ENCODE peak calls at places on chromosomes 12 and 14, in nine cellular contexts. I is Peyer's patch, W is ascending aorta, O is neural crest cell, Q is HFFc6, L is endothelial cell, K is epithelial cell of esophagus, U is AG04450, H is AG09309. N is an unnamed sample.

GRCh38 chr14:69328317-69328716 is 68.4 kb downstream of the GALNT16 start:
- DNase-seq in K (no peak), Q (no peak), H (no peak), O (no peak), W (peak), I (peak), U (no peak), L (no peak), N (no peak)

GRCh38 chr14:73264896-73265720 is 27.8 kb downstream of the PAPLN start:
- DNase-seq in W (no peak), K (no peak), Q (no peak), U (no peak), O (no peak), I (no peak), L (no peak), H (no peak), N (no peak)

GRCh38 chr12:80692114-80692513 is 15.3 kb upstream of the MYF6 start:
- DNase-seq in O (no peak), L (no peak), K (no peak), Q (no peak), I (no peak), H (no peak), W (no peak), U (no peak), N (no peak)

GRCh38 chr12:54125950-54126695 is 62.7 kb downstream of the SMUG1 start:
- DNase-seq in H (no peak), O (peak), U (no peak), W (peak), K (no peak), Q (no peak), L (no peak), I (no peak), N (peak)

GRCh38 chr14:22303589-22304195 is 285.3 kb downstream of the DAD1 start:
- DNase-seq in L (no peak), H (no peak), Q (no peak), W (no peak), I (no peak), K (peak), U (no peak), O (no peak), N (no peak)

GRCh38 chr14:104929268-104930230 is 4.9 kb downstream of the PLD4 start:
- DNase-seq in H (no peak), L (no peak), Q (no peak), U (no peak), O (no peak), K (no peak), I (no peak), W (no peak), N (no peak)

GRCh38 chr12:3311027-3311402 is 180.0 kb upstream of the PRMT8 start:
- DNase-seq in O (no peak), W (no peak), U (no peak), K (peak), H (no peak), Q (no peak), I (peak), L (no peak), N (no peak)

GRCh38 chr12:20367731-20368652 is at the start of gene PDE3A:
- DNase-seq in H (peak), Q (peak), O (peak), I (peak), L (peak), U (no peak), K (peak), W (peak), N (peak)

GRCh38 chr12:124774462-124775167 is 89.0 kb downstream of the SCARB1 start:
- DNase-seq in I (no peak), U (no peak), K (peak), Q (peak), W (peak), L (no peak), O (no peak), H (peak), N (no peak)

GRCh38 chr12:3277261-3277943 is 200.2 kb downstream of the TSPAN9 start:
- DNase-seq in W (no peak), L (no peak), I (no peak), H (no peak), Q (no peak), O (no peak), U (no peak), K (no peak), N (no peak)

GRCh38 chr12:96500686-96501085 is 11.3 kb downstream of the CFAP54 start:
- DNase-seq in I (no peak), L (no peak), Q (peak), O (no peak), H (no peak), U (no peak), K (peak), W (no peak), N (no peak)
- TF ChIP-seq CTCF in I (no peak), L (no peak), Q (peak), O (no peak), H (peak), U (peak), K (no peak), W (no peak), N (no peak)

DNA sequence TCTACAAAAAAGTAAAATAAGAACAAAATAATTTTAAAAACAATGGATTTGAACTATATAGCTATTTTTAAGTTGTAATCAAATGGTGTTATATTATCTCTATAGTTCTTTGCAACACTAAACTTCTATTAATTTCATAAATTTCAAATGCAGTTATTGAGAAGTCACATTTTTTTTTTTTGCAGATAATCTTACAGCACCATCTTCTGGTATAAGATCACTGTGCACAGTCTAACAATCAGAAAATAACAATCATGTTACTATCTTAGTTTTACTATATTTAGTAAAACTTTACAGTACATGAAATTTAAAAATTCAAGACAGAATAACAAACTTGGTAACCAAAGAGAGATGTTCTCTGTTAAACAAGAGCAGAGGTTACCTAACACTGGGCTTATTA is 40.6 kb downstream of the GXYLT1 start:
- DNase-seq in U (no peak), Q (no peak), L (no peak), W (no peak), I (no peak), O (no peak), K (no peak), H (no peak), N (no peak)
- TF ChIP-seq CTCF in U (peak), Q (peak), L (no peak), W (no peak), I (no peak), O (peak), K (no peak), H (peak), N (no peak)

GRCh38 chr12:25583545-25583944 is 30.5 kb upstream of the LMNTD1 start:
- DNase-seq in K (peak), I (no peak), W (no peak), Q (no peak), H (no peak), O (no peak), U (no peak), L (no peak), N (no peak)
- TF ChIP-seq CTCF in K (peak), I (no peak), W (no peak), Q (no peak), H (no peak), O (no peak), U (no peak), L (no peak), N (no peak)

GRCh38 chr14:56195727-56196126 is 77.5 kb downstream of the PELI2 start:
- DNase-seq in O (no peak), H (no peak), I (no peak), K (no peak), W (no peak), L (no peak), U (no peak), Q (peak), N (no peak)

GRCh38 chr14:56198438-56198837 is 80.2 kb downstream of the PELI2 start:
- DNase-seq in I (no peak), Q (no peak), O (no peak), K (no peak), H (no peak), W (no peak), L (no peak), U (no peak), N (no peak)

GRCh38 chr14:56195219-56195618 is 77.0 kb downstream of the PELI2 start:
- DNase-seq in K (no peak), Q (no peak), I (no peak), W (no peak), L (peak), U (no peak), O (no peak), H (no peak), N (no peak)

GRCh38 chr14:56197150-56197549 is 78.9 kb downstream of the PELI2 start:
- DNase-seq in K (no peak), H (no peak), W (no peak), U (no peak), L (no peak), I (no peak), Q (no peak), O (no peak), N (no peak)

DNA sequence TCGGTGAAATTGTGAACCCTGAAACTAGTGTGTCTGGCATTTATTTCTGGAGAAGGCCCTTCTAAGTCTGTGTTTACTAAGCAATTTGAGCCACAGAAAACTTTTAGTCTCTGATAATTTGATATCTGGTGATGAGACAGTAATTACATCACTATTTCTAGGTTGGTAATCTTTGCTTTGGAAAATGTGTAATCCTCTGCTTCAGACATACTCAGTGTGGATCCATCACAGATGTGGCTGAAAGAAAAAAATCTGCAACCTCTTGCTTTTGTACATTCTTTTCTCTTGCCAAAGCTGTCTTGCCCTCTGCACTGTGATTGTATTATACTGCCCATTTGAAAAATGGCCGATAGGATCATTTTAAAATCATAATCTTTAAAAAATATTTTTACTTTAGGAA is 78.1 kb downstream of the PELI2 start:
- DNase-seq in Q (no peak), H (peak), U (peak), L (no peak), I (no peak), W (no peak), O (no peak), K (no peak), N (no peak)
- TF ChIP-seq CTCF in Q (no peak), H (no peak), U (no peak), L (no peak), I (no peak), W (no peak), O (no peak), K (no peak), N (no peak)

DNA sequence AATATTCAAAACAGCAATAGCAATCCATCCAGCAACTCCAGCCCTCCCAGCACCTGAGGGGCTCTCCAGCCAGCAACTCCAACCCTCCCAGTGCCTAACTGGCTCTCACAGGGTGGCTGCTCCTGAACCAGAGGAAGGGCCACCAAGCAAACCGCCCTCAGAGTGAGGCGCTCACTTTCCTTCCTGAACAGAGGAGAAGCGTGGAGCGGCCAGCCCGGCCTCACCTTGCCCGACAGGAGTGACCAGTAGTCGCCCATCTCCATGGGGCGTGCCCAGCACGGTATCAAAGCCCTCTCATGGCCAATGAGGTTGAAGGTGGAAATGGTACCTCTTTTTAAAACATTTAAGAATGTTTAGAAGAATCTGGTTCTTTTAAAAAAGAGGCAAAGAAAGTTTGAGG is 27.4 kb downstream of the CDC42BPB start:
- DNase-seq in K (no peak), H (no peak), Q (no peak), I (peak), O (no peak), L (no peak), W (peak), U (no peak), N (no peak)
- TF ChIP-seq CTCF in K (no peak), H (no peak), Q (no peak), I (no peak), O (no peak), L (no peak), W (no peak), U (no peak), N (no peak)

GRCh38 chr12:7079826-7080125 is 12.5 kb downstream of the C1R start:
- DNase-seq in H (no peak), K (peak), W (no peak), Q (peak), L (no peak), U (peak), O (no peak), I (no peak), N (no peak)

GRCh38 chr12:7075931-7076330 is 15.4 kb downstream of the C1S start:
- DNase-seq in W (no peak), I (no peak), H (peak), L (no peak), Q (no peak), K (peak), O (no peak), U (peak), N (no peak)

GRCh38 chr12:7075518-7075917 is 15.0 kb downstream of the C1S start:
- DNase-seq in Q (no peak), H (no peak), W (no peak), K (no peak), O (no peak), L (no peak), I (no peak), U (no peak), N (no peak)

GRCh38 chr12:7076493-7076892 is 15.8 kb downstream of the C1R start:
- DNase-seq in L (no peak), W (no peak), O (no peak), H (no peak), I (no peak), U (no peak), Q (no peak), K (no peak), N (no peak)

GRCh38 chr12:7078163-7078562 is 14.1 kb downstream of the C1R start:
- DNase-seq in W (no peak), L (no peak), U (no peak), H (no peak), Q (no peak), O (no peak), K (no peak), I (no peak), N (no peak)
- TF ChIP-seq CTCF in W (no peak), L (no peak), U (no peak), H (no peak), Q (no peak), O (no peak), K (no peak), I (no peak), N (no peak)

GRCh38 chr12:107223816-107224215 is 130.5 kb upstream of the CRY1 start:
- DNase-seq in H (peak), W (no peak), O (no peak), Q (no peak), U (no peak), L (no peak), I (no peak), K (no peak), N (no peak)
- TF ChIP-seq CTCF in H (no peak), W (no peak), O (no peak), Q (no peak), U (peak), L (no peak), I (no peak), K (no peak), N (no peak)

DNA sequence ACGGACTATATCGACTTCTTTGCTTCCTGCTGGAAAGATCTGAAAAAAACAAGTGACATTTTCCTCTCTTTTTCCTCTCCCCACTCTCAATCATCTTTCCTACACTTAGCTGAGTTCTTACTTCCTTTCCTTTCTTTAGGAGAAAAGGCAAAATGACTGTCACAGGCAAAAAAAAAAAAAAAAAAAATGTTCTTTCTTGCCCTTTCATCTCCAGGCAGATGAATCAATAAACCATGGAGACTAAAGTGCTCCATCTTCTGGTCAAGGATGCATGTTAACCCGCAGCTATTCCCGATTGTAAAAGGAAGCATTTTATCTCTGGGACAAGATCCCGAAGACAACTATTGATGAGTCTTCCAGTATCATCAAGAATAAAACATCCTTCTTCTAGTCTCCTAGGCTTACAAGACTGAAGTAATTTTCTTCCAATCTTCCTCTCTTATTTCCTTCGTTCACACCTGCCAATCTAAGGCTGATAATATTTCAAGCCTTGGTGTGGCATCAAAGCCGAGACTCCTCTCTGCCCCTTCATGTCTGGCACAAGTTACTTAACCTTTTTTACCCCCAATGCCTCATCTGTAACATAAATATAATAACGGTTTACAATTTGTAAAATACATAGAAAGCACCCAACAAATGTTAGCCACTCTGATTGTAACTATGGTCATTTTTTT is 94.2 kb upstream of the PLEKHG7 start:
- DNase-seq in H (no peak), W (no peak), U (no peak), O (no peak), Q (peak), L (no peak), K (peak), I (no peak), N (no peak)
- TF ChIP-seq CTCF in H (peak), W (no peak), U (peak), O (peak), Q (peak), L (no peak), K (peak), I (peak), N (peak)